ENCODE peak calls at places on chromosomes 16 and 17, in four cellular contexts. One of them, this sample, is unnamed.

GRCh38 chr17:37797206-37797605 is 52.3 kb upstream of the HNF1B start:
- DNase-seq in mesenchymal stem cell: peak
- DNase-seq in K562: no peak
- DNase-seq in neural progenitor cell: no peak
- DNase-seq in this sample: no peak

GRCh38 chr16:2776500-2777139 is 460 bp downstream of the ELOB start:
- DNase-seq in mesenchymal stem cell: peak
- DNase-seq in K562: no peak
- DNase-seq in neural progenitor cell: peak
- DNase-seq in this sample: no peak

GRCh38 chr16:1367486-1368174 is 15.9 kb downstream of the GNPTG start:
- DNase-seq in mesenchymal stem cell: no peak
- DNase-seq in K562: no peak
- DNase-seq in neural progenitor cell: no peak
- DNase-seq in this sample: no peak

GRCh38 chr16:69326172-69326873 is 4.1 kb downstream of the PDF start:
- DNase-seq in mesenchymal stem cell: no peak
- DNase-seq in K562: no peak
- DNase-seq in neural progenitor cell: no peak
- DNase-seq in this sample: no peak

GRCh38 chr16:66266436-66267286 is 99.8 kb upstream of the CDH5 start:
- DNase-seq in mesenchymal stem cell: peak
- DNase-seq in K562: no peak
- DNase-seq in neural progenitor cell: peak
- DNase-seq in this sample: no peak

GRCh38 chr17:48441231-48441711 is 11.3 kb upstream of the SKAP1 start:
- DNase-seq in mesenchymal stem cell: no peak
- DNase-seq in K562: no peak
- DNase-seq in neural progenitor cell: no peak
- DNase-seq in this sample: peak

GRCh38 chr17:78573955-78574354 is 3.2 kb downstream of the DNAH17 start:
- DNase-seq in mesenchymal stem cell: no peak
- DNase-seq in K562: no peak
- DNase-seq in neural progenitor cell: no peak
- DNase-seq in this sample: peak

GRCh38 chr16:8585942-8586341 is 4.4 kb downstream of the TMEM114 start:
- DNase-seq in mesenchymal stem cell: no peak
- DNase-seq in K562: no peak
- DNase-seq in neural progenitor cell: no peak
- DNase-seq in this sample: no peak

GRCh38 chr16:22813223-22813945 is 578 bp upstream of the HS3ST2 start:
- DNase-seq in mesenchymal stem cell: peak
- DNase-seq in K562: peak
- DNase-seq in neural progenitor cell: peak
- DNase-seq in this sample: peak

GRCh38 chr16:82476786-82477185 is 150.0 kb upstream of the CDH13 start:
- DNase-seq in mesenchymal stem cell: no peak
- DNase-seq in K562: no peak
- DNase-seq in neural progenitor cell: no peak
- DNase-seq in this sample: no peak

GRCh38 chr17:4742629-4743028 is 2.9 kb upstream of the CXCL16 start:
- DNase-seq in mesenchymal stem cell: no peak
- DNase-seq in K562: no peak
- DNase-seq in neural progenitor cell: no peak
- DNase-seq in this sample: no peak

GRCh38 chr17:49315551-49315951 is 46.5 kb downstream of the ZNF652 start:
- DNase-seq in mesenchymal stem cell: peak
- DNase-seq in K562: peak
- DNase-seq in neural progenitor cell: peak
- DNase-seq in this sample: peak

GRCh38 chr17:38871247-38871991 is 1.6 kb downstream of the LASP1 start:
- DNase-seq in mesenchymal stem cell: peak
- DNase-seq in K562: peak
- DNase-seq in neural progenitor cell: peak
- DNase-seq in this sample: peak

GRCh38 chr17:54348234-54348633 is 525.5 kb downstream of the KIF2B start:
- DNase-seq in mesenchymal stem cell: no peak
- DNase-seq in K562: no peak
- DNase-seq in neural progenitor cell: no peak
- DNase-seq in this sample: no peak

GRCh38 chr17:43974541-43975315 is 21.0 kb upstream of the PYY start:
- DNase-seq in mesenchymal stem cell: no peak
- DNase-seq in K562: no peak
- DNase-seq in neural progenitor cell: peak
- DNase-seq in this sample: no peak

GRCh38 chr17:1967092-1967662 is 58.0 kb downstream of the RTN4RL1 start:
- DNase-seq in mesenchymal stem cell: no peak
- DNase-seq in K562: no peak
- DNase-seq in neural progenitor cell: peak
- DNase-seq in this sample: peak

GRCh38 chr16:53372942-53373871 is 61.1 kb upstream of the RBL2 start:
- DNase-seq in mesenchymal stem cell: no peak
- DNase-seq in K562: peak
- DNase-seq in neural progenitor cell: no peak
- DNase-seq in this sample: no peak

GRCh38 chr16:89693289-89693731 is 6.8 kb downstream of the CDK10 start:
- DNase-seq in mesenchymal stem cell: no peak
- DNase-seq in K562: no peak
- DNase-seq in neural progenitor cell: no peak
- DNase-seq in this sample: no peak
- H3K9ac ChIP-seq in mesenchymal stem cell: no peak
- H3K9ac ChIP-seq in K562: peak
- H3K9ac ChIP-seq in neural progenitor cell: no peak
- H3K9ac ChIP-seq in this sample: no peak

DNA sequence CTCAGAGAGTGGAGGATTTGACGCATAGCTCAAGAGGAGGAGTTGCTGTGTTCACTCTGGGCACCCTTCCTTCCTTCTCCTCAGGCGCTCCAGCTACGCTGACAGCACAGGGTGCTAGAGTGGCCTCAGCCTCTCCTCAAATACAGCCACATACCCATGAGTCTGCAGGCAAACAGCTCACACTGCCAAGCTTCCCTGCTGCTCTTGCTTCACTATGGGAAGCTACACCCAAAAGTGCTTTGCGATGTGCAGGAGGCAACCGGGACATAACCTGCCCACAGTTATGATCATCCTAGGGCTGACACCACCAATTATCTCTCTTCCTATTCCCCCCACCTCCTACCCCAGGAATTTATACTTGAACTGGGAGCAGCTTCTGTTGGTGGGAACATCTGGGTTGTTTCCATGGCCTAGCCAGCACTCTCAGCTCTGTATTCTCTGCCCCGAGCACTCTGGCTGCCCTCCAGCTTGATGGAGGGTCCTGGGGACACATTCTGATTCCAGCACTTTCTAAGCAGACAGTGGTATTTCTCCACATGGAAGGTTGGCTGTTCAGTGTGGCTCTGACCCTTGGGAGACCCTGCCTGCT is 40.3 kb upstream of the SREBF1 start:
- DNase-seq in mesenchymal stem cell: peak
- DNase-seq in K562: no peak
- DNase-seq in neural progenitor cell: no peak
- DNase-seq in this sample: no peak
- H3K9ac ChIP-seq in mesenchymal stem cell: peak
- H3K9ac ChIP-seq in K562: peak
- H3K9ac ChIP-seq in neural progenitor cell: no peak
- H3K9ac ChIP-seq in this sample: no peak

GRCh38 chr17:40422990-40423611 is 5.4 kb upstream of the TOP2A start:
- DNase-seq in mesenchymal stem cell: peak
- DNase-seq in K562: peak
- DNase-seq in neural progenitor cell: peak
- DNase-seq in this sample: no peak
- H3K9ac ChIP-seq in mesenchymal stem cell: no peak
- H3K9ac ChIP-seq in K562: peak
- H3K9ac ChIP-seq in neural progenitor cell: peak
- H3K9ac ChIP-seq in this sample: no peak

DNA sequence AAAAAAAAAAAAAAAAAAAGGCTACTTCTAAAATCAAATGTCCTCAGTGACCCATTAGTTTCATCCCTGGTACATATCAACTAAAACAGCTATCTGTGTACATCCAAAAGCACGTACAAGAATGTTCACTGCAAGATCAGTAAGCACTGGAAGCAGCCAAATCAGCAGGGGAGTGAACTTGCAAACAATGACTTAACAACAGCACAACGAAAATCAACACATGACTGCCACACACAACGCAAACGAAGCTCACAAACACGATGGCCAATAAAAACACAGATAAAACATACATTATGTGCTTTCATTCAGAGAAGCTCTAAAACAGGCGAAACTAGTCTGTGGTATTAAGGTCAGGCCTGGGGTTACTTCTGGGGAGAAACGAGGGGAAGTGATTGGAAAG is 60.6 kb downstream of the XPO6 start:
- DNase-seq in mesenchymal stem cell: no peak
- DNase-seq in K562: no peak
- DNase-seq in neural progenitor cell: no peak
- DNase-seq in this sample: no peak
- H3K9ac ChIP-seq in mesenchymal stem cell: no peak
- H3K9ac ChIP-seq in K562: no peak
- H3K9ac ChIP-seq in neural progenitor cell: no peak
- H3K9ac ChIP-seq in this sample: no peak

GRCh38 chr17:9648521-9649110 is 3.3 kb downstream of the USP43 start:
- DNase-seq in mesenchymal stem cell: peak
- DNase-seq in K562: no peak
- DNase-seq in neural progenitor cell: peak
- DNase-seq in this sample: no peak

GRCh38 chr17:9644910-9645751 is at the start of gene USP43:
- DNase-seq in mesenchymal stem cell: peak
- DNase-seq in K562: peak
- DNase-seq in neural progenitor cell: peak
- DNase-seq in this sample: peak

GRCh38 chr17:9647014-9647413 is 1.7 kb downstream of the USP43 start:
- DNase-seq in mesenchymal stem cell: peak
- DNase-seq in K562: no peak
- DNase-seq in neural progenitor cell: peak
- DNase-seq in this sample: no peak

GRCh38 chr17:9645858-9646555 is 690 bp downstream of the USP43 start:
- DNase-seq in mesenchymal stem cell: peak
- DNase-seq in K562: peak
- DNase-seq in neural progenitor cell: peak
- DNase-seq in this sample: no peak

DNA sequence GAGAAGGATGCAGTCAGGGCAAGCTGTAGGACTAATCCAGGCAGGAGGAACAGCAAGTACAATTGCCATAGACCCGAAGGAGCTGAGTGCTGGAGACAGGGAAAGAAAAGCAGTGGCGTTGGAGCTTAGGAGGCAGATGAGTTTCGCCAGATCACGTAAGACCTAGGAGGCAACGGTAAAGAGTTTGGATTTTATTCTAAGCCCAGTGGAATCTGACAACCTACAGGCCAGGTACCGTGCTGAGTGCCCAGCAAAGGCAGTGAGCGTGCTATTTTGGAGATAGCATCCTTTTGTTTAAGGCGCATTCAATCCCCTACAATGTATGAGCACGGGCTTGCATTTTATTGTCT is 1.2 kb downstream of the USP43 start:
- DNase-seq in mesenchymal stem cell: no peak
- DNase-seq in K562: no peak
- DNase-seq in neural progenitor cell: peak
- DNase-seq in this sample: no peak
- H3K9ac ChIP-seq in mesenchymal stem cell: no peak
- H3K9ac ChIP-seq in K562: no peak
- H3K9ac ChIP-seq in neural progenitor cell: no peak
- H3K9ac ChIP-seq in this sample: no peak

GRCh38 chr17:76539631-76540271 is at the start of gene PRCD:
- DNase-seq in mesenchymal stem cell: peak
- DNase-seq in K562: no peak
- DNase-seq in neural progenitor cell: peak
- DNase-seq in this sample: no peak
- H3K9ac ChIP-seq in mesenchymal stem cell: peak
- H3K9ac ChIP-seq in K562: peak
- H3K9ac ChIP-seq in neural progenitor cell: no peak
- H3K9ac ChIP-seq in this sample: no peak

GRCh38 chr16:89319883-89320716 is 102.6 kb downstream of the ZNF778 start:
- DNase-seq in mesenchymal stem cell: peak
- DNase-seq in K562: peak
- DNase-seq in neural progenitor cell: no peak
- DNase-seq in this sample: no peak
- H3K9ac ChIP-seq in mesenchymal stem cell: peak
- H3K9ac ChIP-seq in K562: peak
- H3K9ac ChIP-seq in neural progenitor cell: no peak
- H3K9ac ChIP-seq in this sample: no peak

DNA sequence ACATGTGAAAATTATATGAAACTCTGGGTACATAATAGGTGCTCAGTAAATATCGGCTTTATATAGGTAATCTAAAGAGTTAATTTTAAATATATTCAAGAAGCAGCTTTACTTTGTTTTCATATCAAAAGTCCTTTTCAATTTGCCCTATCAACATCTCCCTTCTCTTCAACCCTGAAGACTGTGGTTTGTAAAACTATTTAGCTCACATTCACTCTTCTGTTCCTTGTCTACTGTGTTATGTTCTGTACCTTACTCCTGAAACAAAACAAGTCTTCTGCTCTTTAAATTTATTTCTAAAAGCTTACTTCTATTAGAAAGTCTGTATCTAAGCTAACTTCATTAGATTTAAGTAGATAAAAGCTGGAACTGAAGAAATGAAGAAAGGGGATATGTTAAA is 301.7 kb upstream of the PMFBP1 start:
- DNase-seq in mesenchymal stem cell: no peak
- DNase-seq in K562: no peak
- DNase-seq in neural progenitor cell: no peak
- DNase-seq in this sample: no peak
- H3K9ac ChIP-seq in mesenchymal stem cell: no peak
- H3K9ac ChIP-seq in K562: no peak
- H3K9ac ChIP-seq in neural progenitor cell: no peak
- H3K9ac ChIP-seq in this sample: no peak

DNA sequence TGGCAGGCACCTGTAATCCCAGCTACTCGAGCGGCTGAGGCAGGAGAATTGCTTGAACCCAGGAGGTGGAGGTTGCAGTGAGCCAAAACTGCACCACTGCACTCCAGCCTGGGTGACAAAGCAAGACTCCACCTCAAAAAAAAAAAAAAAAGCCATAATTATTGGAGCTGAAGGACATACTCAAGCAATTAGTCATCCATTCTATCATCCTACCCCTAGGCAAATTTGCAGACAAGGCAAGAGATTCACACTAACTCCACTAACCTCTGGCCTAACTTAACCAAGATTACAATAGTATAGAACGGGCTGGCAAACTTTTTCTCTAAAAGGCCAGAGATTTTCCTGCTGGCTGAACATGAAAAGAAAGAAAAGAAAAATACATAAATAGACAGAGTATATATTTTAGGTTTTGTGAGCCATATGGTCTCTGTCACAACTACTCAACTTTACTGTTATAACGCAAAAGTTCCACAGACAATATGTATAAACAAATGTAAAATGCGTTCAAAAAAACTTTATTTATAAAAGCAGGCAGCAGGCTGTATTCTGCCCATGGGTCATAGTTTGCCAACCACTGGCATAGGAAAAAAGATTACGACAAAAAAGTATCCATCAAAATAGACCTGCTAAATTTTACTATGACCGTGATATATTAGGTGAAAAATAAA is 29.7 kb downstream of the BRIP1 start:
- DNase-seq in mesenchymal stem cell: peak
- DNase-seq in K562: no peak
- DNase-seq in neural progenitor cell: no peak
- DNase-seq in this sample: no peak
- H3K9ac ChIP-seq in mesenchymal stem cell: no peak
- H3K9ac ChIP-seq in K562: no peak
- H3K9ac ChIP-seq in neural progenitor cell: no peak
- H3K9ac ChIP-seq in this sample: no peak

This sample was measured in DND-41.